ENCODE peak calls at places on chromosomes 2 and 18, in five cellular contexts. One of them, this sample, is unnamed.

GRCh38 chr2:203951366-203951902 is 14.9 kb downstream of the ICOS start:
- DNase-seq in HepG2: no peak
- DNase-seq in K562: no peak
- DNase-seq in HCT116: no peak
- DNase-seq in GM12878: peak
- DNase-seq in this sample: no peak

GRCh38 chr2:107393516-107393915 is 433.2 kb upstream of the RGPD4 start:
- DNase-seq in HepG2: no peak
- DNase-seq in K562: no peak
- DNase-seq in HCT116: no peak
- DNase-seq in GM12878: no peak
- DNase-seq in this sample: no peak

GRCh38 chr18:32881009-32881408 is 108.2 kb upstream of the KLHL14 start:
- DNase-seq in HepG2: no peak
- DNase-seq in K562: no peak
- DNase-seq in HCT116: no peak
- DNase-seq in GM12878: no peak
- DNase-seq in this sample: no peak

GRCh38 chr18:22710628-22711380 is 222.3 kb upstream of the RBBP8 start:
- DNase-seq in HepG2: no peak
- DNase-seq in K562: no peak
- DNase-seq in HCT116: no peak
- DNase-seq in GM12878: no peak
- DNase-seq in this sample: peak

GRCh38 chr18:60020107-60020925 is 120.5 kb downstream of the PMAIP1 start:
- DNase-seq in HepG2: no peak
- DNase-seq in K562: no peak
- DNase-seq in HCT116: no peak
- DNase-seq in GM12878: no peak
- DNase-seq in this sample: no peak

GRCh38 chr2:45691600-45691999 is 40.1 kb downstream of the PRKCE start:
- DNase-seq in HepG2: no peak
- DNase-seq in K562: no peak
- DNase-seq in HCT116: no peak
- DNase-seq in GM12878: no peak
- DNase-seq in this sample: no peak

GRCh38 chr18:62781893-62782292 is 66.6 kb downstream of the PHLPP1 start:
- DNase-seq in HepG2: peak
- DNase-seq in K562: no peak
- DNase-seq in HCT116: no peak
- DNase-seq in GM12878: no peak
- DNase-seq in this sample: no peak

GRCh38 chr2:69436594-69436936 is 670 bp downstream of the NFU1 start:
- DNase-seq in HepG2: no peak
- DNase-seq in K562: no peak
- DNase-seq in HCT116: no peak
- DNase-seq in GM12878: peak
- DNase-seq in this sample: no peak

GRCh38 chr2:54669677-54670484 is 53.6 kb upstream of the EML6 start:
- DNase-seq in HepG2: peak
- DNase-seq in K562: no peak
- DNase-seq in HCT116: no peak
- DNase-seq in GM12878: no peak
- DNase-seq in this sample: no peak

GRCh38 chr2:15170068-15170775 is 390.9 kb downstream of the NBAS start:
- DNase-seq in HepG2: no peak
- DNase-seq in K562: no peak
- DNase-seq in HCT116: no peak
- DNase-seq in GM12878: no peak
- DNase-seq in this sample: no peak

GRCh38 chr2:238644095-238645081 is 203.5 kb upstream of the TWIST2 start:
- DNase-seq in HepG2: peak
- DNase-seq in K562: no peak
- DNase-seq in HCT116: peak
- DNase-seq in GM12878: no peak
- DNase-seq in this sample: no peak

GRCh38 chr2:11866358-11867335 is 120.2 kb downstream of the LPIN1 start:
- DNase-seq in HepG2: no peak
- DNase-seq in K562: no peak
- DNase-seq in HCT116: no peak
- DNase-seq in GM12878: peak
- DNase-seq in this sample: peak

GRCh38 chr2:69375494-69376353 is 11.3 kb downstream of the GFPT1 start:
- DNase-seq in HepG2: no peak
- DNase-seq in K562: peak
- DNase-seq in HCT116: peak
- DNase-seq in GM12878: no peak
- DNase-seq in this sample: no peak

GRCh38 chr2:97906309-97906708 is 89.4 kb downstream of the TMEM131 start:
- DNase-seq in HepG2: no peak
- DNase-seq in K562: no peak
- DNase-seq in HCT116: no peak
- DNase-seq in GM12878: no peak
- DNase-seq in this sample: no peak

GRCh38 chr2:213149332-213149875 is 2.0 kb downstream of the IKZF2 start:
- DNase-seq in HepG2: no peak
- DNase-seq in K562: no peak
- DNase-seq in HCT116: no peak
- DNase-seq in GM12878: no peak
- DNase-seq in this sample: no peak

GRCh38 chr2:134594399-134594798 is 124.4 kb downstream of the TMEM163 start:
- DNase-seq in HepG2: no peak
- DNase-seq in K562: no peak
- DNase-seq in HCT116: no peak
- DNase-seq in GM12878: no peak
- DNase-seq in this sample: no peak

DNA sequence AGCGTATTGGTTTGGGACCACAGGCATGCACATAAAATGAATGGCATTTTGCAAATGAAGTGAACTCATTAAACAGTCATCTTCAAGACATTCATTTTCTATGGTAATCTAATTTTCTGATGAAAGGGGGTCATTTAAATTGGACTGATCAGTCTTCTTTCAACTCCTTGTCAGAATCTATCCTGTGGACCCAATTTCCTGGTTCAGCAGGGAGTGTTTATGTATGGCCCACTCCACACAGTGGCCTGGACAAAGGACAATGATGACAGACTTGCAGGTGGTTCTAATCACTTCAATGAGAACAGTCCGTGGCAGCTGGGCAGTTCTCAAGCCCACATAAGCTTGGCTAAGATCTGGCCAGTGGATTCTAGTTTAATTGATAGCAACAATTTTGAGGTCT is 448.1 kb downstream of the DCDC2C start:
- DNase-seq in HepG2: no peak
- DNase-seq in K562: no peak
- DNase-seq in HCT116: no peak
- DNase-seq in GM12878: no peak
- DNase-seq in this sample: no peak
- TF ChIP-seq CTCF in HepG2: no peak
- TF ChIP-seq CTCF in K562: no peak
- TF ChIP-seq CTCF in HCT116: no peak
- TF ChIP-seq CTCF in GM12878: no peak
- TF ChIP-seq CTCF in this sample: no peak

GRCh38 chr18:23998811-23999210 is 15.7 kb upstream of the TTC39C start:
- DNase-seq in HepG2: peak
- DNase-seq in K562: no peak
- DNase-seq in HCT116: peak
- DNase-seq in GM12878: no peak
- DNase-seq in this sample: no peak
- TF ChIP-seq ZNF274 in HepG2: no peak
- TF ChIP-seq ZNF274 in K562: no peak
- TF ChIP-seq ZNF274 in HCT116: no peak
- TF ChIP-seq ZNF274 in GM12878: no peak
- TF ChIP-seq ZNF274 in this sample: no peak

DNA sequence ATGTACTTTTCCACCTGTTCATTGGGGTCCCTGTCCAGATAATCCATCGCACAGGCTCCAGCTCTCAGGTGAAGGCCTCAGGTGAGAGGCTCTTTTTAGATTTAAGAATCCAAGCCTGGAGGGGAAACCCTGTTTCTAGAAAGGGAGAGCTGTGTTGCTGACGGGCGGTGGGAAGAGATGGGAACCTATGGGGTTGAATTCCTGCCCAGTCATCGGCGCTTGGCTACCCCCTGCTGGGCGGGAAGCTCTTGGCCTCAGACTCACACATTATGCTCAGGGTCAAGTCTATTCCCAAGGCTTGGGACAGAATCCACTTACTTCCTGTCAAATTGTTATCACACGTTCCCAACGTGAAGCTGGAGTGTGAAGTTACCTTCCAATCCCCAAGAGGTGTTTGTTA is 181.9 kb upstream of the ETAA1 start:
- DNase-seq in HepG2: peak
- DNase-seq in K562: peak
- DNase-seq in HCT116: no peak
- DNase-seq in GM12878: no peak
- DNase-seq in this sample: peak
- TF ChIP-seq CTCF in HepG2: peak
- TF ChIP-seq CTCF in K562: peak
- TF ChIP-seq CTCF in HCT116: no peak
- TF ChIP-seq CTCF in GM12878: peak
- TF ChIP-seq CTCF in this sample: peak

GRCh38 chr18:79493211-79493800 is 97.6 kb downstream of the NFATC1 start:
- DNase-seq in HepG2: no peak
- DNase-seq in K562: no peak
- DNase-seq in HCT116: no peak
- DNase-seq in GM12878: no peak
- DNase-seq in this sample: no peak

GRCh38 chr18:79495591-79496071 is 99.9 kb downstream of the NFATC1 start:
- DNase-seq in HepG2: no peak
- DNase-seq in K562: no peak
- DNase-seq in HCT116: no peak
- DNase-seq in GM12878: no peak
- DNase-seq in this sample: no peak

GRCh38 chr18:79494936-79495335 is 99.2 kb downstream of the NFATC1 start:
- DNase-seq in HepG2: no peak
- DNase-seq in K562: no peak
- DNase-seq in HCT116: no peak
- DNase-seq in GM12878: no peak
- DNase-seq in this sample: no peak

GRCh38 chr18:79496237-79496977 is 100.7 kb downstream of the NFATC1 start:
- DNase-seq in HepG2: no peak
- DNase-seq in K562: no peak
- DNase-seq in HCT116: no peak
- DNase-seq in GM12878: no peak
- DNase-seq in this sample: no peak

DNA sequence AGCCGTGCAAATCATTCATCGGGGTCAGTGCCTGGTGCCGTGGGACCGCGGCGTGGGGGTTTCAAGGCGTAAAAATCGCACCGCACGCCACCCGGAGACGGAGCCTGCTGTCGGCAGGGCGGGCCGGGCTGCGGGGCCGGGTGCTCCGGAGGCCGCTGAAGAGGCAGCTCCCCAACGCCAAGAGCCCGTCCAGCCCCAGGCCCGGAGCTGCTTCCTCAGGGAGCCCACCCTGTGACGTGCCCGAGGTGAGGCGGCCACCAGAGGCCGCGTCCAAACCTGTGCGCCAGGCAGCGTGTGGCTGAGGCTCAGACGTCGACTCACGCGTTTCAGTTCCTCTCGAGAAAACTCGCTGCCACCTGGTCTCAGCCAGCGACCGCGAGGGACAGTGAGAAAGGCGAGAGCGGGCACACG is 98.1 kb downstream of the NFATC1 start:
- DNase-seq in HepG2: no peak
- DNase-seq in K562: no peak
- DNase-seq in HCT116: no peak
- DNase-seq in GM12878: no peak
- DNase-seq in this sample: no peak
- TF ChIP-seq ZNF274 in HepG2: no peak
- TF ChIP-seq ZNF274 in K562: no peak
- TF ChIP-seq ZNF274 in HCT116: no peak
- TF ChIP-seq ZNF274 in GM12878: no peak
- TF ChIP-seq ZNF274 in this sample: no peak

GRCh38 chr2:3626817-3627499 is 31.0 kb upstream of the ALLC start:
- DNase-seq in HepG2: no peak
- DNase-seq in K562: no peak
- DNase-seq in HCT116: no peak
- DNase-seq in GM12878: no peak
- DNase-seq in this sample: peak
- TF ChIP-seq CTCF in HepG2: peak
- TF ChIP-seq CTCF in K562: no peak
- TF ChIP-seq CTCF in HCT116: peak
- TF ChIP-seq CTCF in GM12878: no peak
- TF ChIP-seq CTCF in this sample: no peak

GRCh38 chr2:8087480-8087840 is 594.4 kb upstream of the ID2 start:
- DNase-seq in HepG2: no peak
- DNase-seq in K562: no peak
- DNase-seq in HCT116: no peak
- DNase-seq in GM12878: no peak
- DNase-seq in this sample: no peak

GRCh38 chr2:8090748-8091700 is 590.8 kb upstream of the ID2 start:
- DNase-seq in HepG2: peak
- DNase-seq in K562: peak
- DNase-seq in HCT116: peak
- DNase-seq in GM12878: peak
- DNase-seq in this sample: no peak

GRCh38 chr2:8086796-8087479 is 594.9 kb upstream of the ID2 start:
- DNase-seq in HepG2: no peak
- DNase-seq in K562: no peak
- DNase-seq in HCT116: no peak
- DNase-seq in GM12878: no peak
- DNase-seq in this sample: no peak

GRCh38 chr2:8088810-8089209 is 593.0 kb upstream of the ID2 start:
- DNase-seq in HepG2: no peak
- DNase-seq in K562: no peak
- DNase-seq in HCT116: no peak
- DNase-seq in GM12878: no peak
- DNase-seq in this sample: no peak

GRCh38 chr2:8089596-8089995 is 592.3 kb upstream of the ID2 start:
- DNase-seq in HepG2: no peak
- DNase-seq in K562: no peak
- DNase-seq in HCT116: no peak
- DNase-seq in GM12878: no peak
- DNase-seq in this sample: no peak
- TF ChIP-seq ZNF274 in HepG2: no peak
- TF ChIP-seq ZNF274 in K562: no peak
- TF ChIP-seq ZNF274 in HCT116: no peak
- TF ChIP-seq ZNF274 in GM12878: no peak
- TF ChIP-seq ZNF274 in this sample: no peak